ENCODE peak calls at places on chromosome 10, in four cellular contexts. Y, C, G and A are unnamed samples.

GRCh38 chr10:97361050-97361901 is 26.7 kb upstream of the FRAT2 start:
- DNase-seq in G (no peak), C (no peak), Y (peak; percentile 34), A (no peak)

GRCh38 chr10:52768114-52768532 is 4.5 kb downstream of the MBL2 start:
- DNase-seq in Y (no peak), G (no peak), C (no peak), A (no peak)

GRCh38 chr10:97463363-97464132 is 17.6 kb downstream of the ZDHHC16 start:
- DNase-seq in C (no peak), G (peak; percentile 59), Y (peak; percentile 68), A (no peak)

GRCh38 chr10:17561131-17561530 is 56.0 kb downstream of the HACD1 start:
- DNase-seq in C (no peak), G (no peak), Y (no peak), A (no peak)

GRCh38 chr10:69446650-69447151 is 4.6 kb upstream of the TSPAN15 start:
- DNase-seq in C (no peak), G (no peak), Y (peak; percentile 96), A (no peak)

GRCh38 chr10:33612551-33612950 is 278.1 kb upstream of the NRP1 start:
- DNase-seq in C (no peak), G (no peak), Y (no peak), A (no peak)

GRCh38 chr10:46223064-46223480 is 63.7 kb upstream of the ANTXRL start:
- DNase-seq in Y (no peak), C (no peak), G (peak; percentile 17), A (peak; percentile 58)

GRCh38 chr10:31188792-31189406 is 130.1 kb upstream of the ZEB1 start:
- DNase-seq in Y (no peak), G (no peak), C (no peak), A (no peak)

GRCh38 chr10:118753331-118753730 is 1.4 kb downstream of the CACUL1 start:
- DNase-seq in C (no peak), G (no peak), Y (peak; percentile 22), A (no peak)

GRCh38 chr10:86363184-86363832 is 3.3 kb downstream of the GRID1 start:
- DNase-seq in Y (no peak), C (peak; percentile 50), G (peak; percentile 50), A (peak; percentile 72)

GRCh38 chr10:3215336-3215860 is 42.8 kb upstream of the PITRM1 start:
- DNase-seq in C (no peak), G (no peak), Y (no peak), A (no peak)

GRCh38 chr10:98833550-98833949 is 386.8 kb upstream of the HPS1 start:
- DNase-seq in G (no peak), Y (no peak), C (no peak), A (no peak)

GRCh38 chr10:30540286-30540685 is 89.3 kb downstream of the LYZL2 start:
- DNase-seq in Y (no peak), G (no peak), C (no peak), A (no peak)

GRCh38 chr10:98097611-98098010 is 36.8 kb upstream of the R3HCC1L start:
- DNase-seq in C (no peak), G (no peak), Y (no peak), A (no peak)

GRCh38 chr10:17415046-17415643 is 39.2 kb downstream of the ST8SIA6 start:
- DNase-seq in C (no peak), G (no peak), Y (no peak), A (no peak)

GRCh38 chr10:70169011-70169410 is 1.3 kb downstream of the SAR1A start:
- DNase-seq in C (no peak), G (no peak), Y (no peak), A (no peak)

GRCh38 chr10:72048450-72049124 is 39.8 kb downstream of the SPOCK2 start:
- DNase-seq in C (peak; percentile 96), G (peak; percentile 94), Y (peak; percentile 94), A (peak; percentile 90)

GRCh38 chr10:97861924-97862323 is 12.3 kb downstream of the GOLGA7B start:
- DNase-seq in G (no peak), C (no peak), Y (no peak), A (no peak)

GRCh38 chr10:128047337-128047736 is 78.9 kb downstream of the MKI67 start:
- DNase-seq in C (no peak), G (peak; percentile 90), Y (peak; percentile 80), A (no peak)

GRCh38 chr10:69801434-69802315 is at the start of gene COL13A1:
- DNase-seq in G (no peak), C (peak; percentile 51), Y (peak; percentile 62), A (no peak)

GRCh38 chr10:132329565-132330485 is 2.2 kb upstream of the LRRC27 start:
- DNase-seq in G (no peak), C (no peak), Y (peak; percentile 65), A (no peak)

GRCh38 chr10:103668351-103669242 is 175.1 kb downstream of the NEURL1 start:
- DNase-seq in Y (peak; percentile 27), C (peak; percentile 86), G (peak; percentile 67), A (peak; percentile 86)

GRCh38 chr10:49139866-49140195 is 6.0 kb upstream of the FAM170B start:
- DNase-seq in Y (no peak), C (no peak), G (no peak), A (no peak)

GRCh38 chr10:122034149-122034756 is 45.3 kb downstream of the TACC2 start:
- DNase-seq in Y (no peak), G (no peak), C (no peak), A (no peak)

GRCh38 chr10:65496541-65496940 is 1429.3 kb upstream of the LRRTM3 start:
- DNase-seq in C (no peak), Y (no peak), G (no peak), A (no peak)

GRCh38 chr10:132865236-132865635 is 77.1 kb downstream of the CFAP46 start:
- DNase-seq in Y (no peak), C (peak; percentile 16), G (no peak), A (no peak)

GRCh38 chr10:100790761-100791208 is 45.4 kb downstream of the PAX2 start:
- DNase-seq in Y (no peak), C (no peak), G (no peak), A (no peak)

GRCh38 chr10:100894033-100894432 is 18.7 kb upstream of the SLF2 start:
- DNase-seq in G (no peak), C (no peak), Y (no peak), A (no peak)

GRCh38 chr10:2143213-2143882 is 406.0 kb upstream of the ADARB2 start:
- DNase-seq in G (no peak), C (no peak), Y (no peak), A (no peak)

GRCh38 chr10:28359334-28359733 is 56.5 kb upstream of the MPP7 start:
- DNase-seq in G (no peak), Y (no peak), C (no peak), A (no peak)
- H3K4me3 ChIP-seq in G (no peak overlapping the region), Y (no peak overlapping the region), C (no peak overlapping the region), A (no peak overlapping the region)

DNA sequence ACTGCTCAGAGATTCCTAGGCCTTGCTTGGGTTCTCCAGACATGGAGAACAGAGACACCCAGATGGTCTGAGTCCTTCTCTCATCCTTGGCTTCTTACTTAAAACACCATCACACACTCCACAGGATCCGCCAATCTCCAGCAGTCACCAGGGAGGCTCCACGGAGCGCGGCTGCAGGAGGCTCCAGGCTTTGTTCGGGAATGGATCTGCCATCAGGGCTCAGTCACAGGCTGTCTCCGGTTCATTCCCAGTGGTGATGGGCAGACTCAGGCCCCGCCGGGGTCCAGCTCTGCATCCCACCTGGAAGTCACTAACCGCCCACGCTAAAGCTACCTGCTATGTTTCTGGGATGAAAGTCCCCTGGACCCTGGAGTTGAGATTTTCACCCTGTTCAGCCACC is 312.9 kb downstream of the TCERG1L start:
- DNase-seq in G (no peak), Y (no peak), C (no peak), A (peak; percentile 67)
- TF ChIP-seq CTCF in G (no peak), Y (no peak), C (no peak), A (no peak)

DNA sequence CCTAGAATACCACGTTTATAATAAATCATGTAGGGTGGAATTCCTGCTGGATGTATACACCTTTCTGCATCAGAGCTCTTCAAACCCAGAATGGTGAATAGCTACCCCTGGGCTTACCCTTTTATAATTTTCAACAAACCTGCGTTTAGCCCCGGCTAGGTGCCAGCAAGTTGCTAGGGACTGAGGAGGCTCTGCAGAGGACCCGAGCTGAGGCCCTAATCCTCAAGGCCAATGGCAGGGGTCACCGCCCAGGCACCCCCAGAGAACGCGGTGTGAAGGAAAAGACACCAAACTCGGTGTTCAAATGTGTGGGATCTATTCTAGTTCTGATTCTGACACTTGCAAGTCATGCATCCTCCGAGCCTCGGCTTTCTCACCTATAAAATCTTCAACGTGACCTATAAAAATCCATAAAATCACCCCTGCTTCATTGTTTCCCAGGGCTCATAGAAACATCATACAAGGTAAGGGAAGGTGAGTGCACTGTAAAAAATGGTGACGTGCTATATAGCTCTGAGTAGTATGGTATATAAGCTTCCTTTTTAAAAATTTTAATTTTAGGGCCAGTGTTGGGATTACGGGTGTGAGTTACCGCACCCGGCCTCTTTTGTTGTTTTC is 2.5 kb upstream of the ANXA11 start:
- DNase-seq in Y (no peak), G (no peak), C (peak; percentile 70), A (no peak)
- H3K4me3 ChIP-seq in Y (no peak overlapping the region), G (peak overlapping the region; percentile 44), C (peak overlapping the region; percentile 46), A (peak overlapping the region; percentile 66)

DNA sequence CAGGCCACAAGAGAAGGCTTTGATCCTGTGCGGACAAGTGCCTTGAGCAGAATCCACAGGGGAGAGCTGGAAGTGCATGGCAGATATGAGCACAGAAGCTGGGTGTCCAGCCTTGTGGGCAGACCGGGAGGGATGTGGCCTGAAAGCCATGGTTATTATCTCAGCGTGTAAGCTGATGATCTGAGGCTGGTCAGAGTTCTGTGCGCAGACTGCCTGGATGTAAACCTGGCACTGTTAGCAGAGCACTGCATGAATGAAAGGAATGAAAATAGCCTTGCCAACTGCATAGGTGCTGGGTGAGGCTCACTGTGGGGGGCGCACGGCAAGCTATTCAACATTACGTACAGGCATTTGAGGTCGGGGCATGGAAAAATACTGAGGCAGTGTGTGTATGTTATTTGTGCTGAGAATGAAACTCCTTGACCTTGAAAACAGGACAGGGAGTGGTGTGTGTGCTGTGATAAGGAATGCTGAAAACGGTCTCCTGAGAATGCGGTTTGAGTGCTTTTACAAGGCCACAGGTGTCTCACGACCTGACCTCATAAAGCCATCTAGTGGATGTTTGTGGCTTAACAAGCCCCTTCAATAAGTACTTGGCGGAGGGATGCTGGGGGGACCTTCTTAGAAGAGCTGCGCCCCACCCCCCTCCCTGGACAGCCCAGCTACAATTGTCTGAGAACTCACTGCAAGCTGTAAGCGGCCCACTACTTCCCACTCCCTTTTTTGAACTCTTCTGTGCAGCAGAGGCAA is 18.7 kb downstream of the AKR1C1 start:
- DNase-seq in C (peak; percentile 53), G (peak; percentile 74), Y (peak; percentile 62), A (no peak)
- TF ChIP-seq CTCF in C (no peak), G (peak; percentile 62), Y (peak; percentile 48), A (no peak)

DNA sequence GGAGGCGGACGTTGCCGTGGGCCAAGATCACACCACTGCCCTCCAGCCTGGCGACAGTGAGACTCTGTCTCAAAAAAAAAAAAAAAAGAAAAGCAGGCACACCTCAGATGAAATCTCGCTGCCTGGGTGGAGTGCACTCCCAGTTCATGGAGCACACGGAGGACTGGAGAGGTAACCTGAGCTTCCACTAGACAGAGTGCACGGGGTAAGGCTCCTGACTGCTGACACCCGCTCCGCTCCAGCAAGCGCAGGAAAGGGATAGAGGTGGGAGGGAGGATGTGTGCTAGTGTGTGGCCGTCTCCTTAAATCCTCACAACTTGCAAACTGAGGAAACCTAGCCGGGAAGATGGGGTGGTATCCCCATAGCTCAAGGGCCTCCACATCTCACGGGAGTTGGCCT is 50.8 kb downstream of the FAM53B start:
- DNase-seq in G (no peak), C (no peak), Y (no peak), A (no peak)
- H3K4me3 ChIP-seq in G (no peak overlapping the region), C (no peak overlapping the region), Y (no peak overlapping the region), A (no peak overlapping the region)